ENCODE peak calls at places on chromosomes 4 and X, in four cellular contexts. X, R, P and N are unnamed samples.

GRCh38 chrX:48957477-48957826 is at the start of gene OTUD5:
- DNase-seq in X (no peak), R (no peak), P (no peak), N (peak)

GRCh38 chr4:108018038-108018883 is 28.6 kb downstream of the HADH start:
- DNase-seq in X (peak), R (peak), P (peak), N (no peak)

GRCh38 chr4:126247409-126247808 is 932.7 kb downstream of the FAT4 start:
- DNase-seq in X (no peak), R (no peak), P (no peak), N (no peak)

GRCh38 chrX:43693602-43694406 is 37.7 kb downstream of the MAOA start:
- DNase-seq in X (no peak), R (peak), P (no peak), N (no peak)

GRCh38 chr4:102352774-102353173 is 7.5 kb upstream of the SLC39A8 start:
- DNase-seq in X (no peak), R (no peak), P (no peak), N (no peak)

GRCh38 chrX:24231169-24231568 is 81.6 kb downstream of the ZFX start:
- DNase-seq in X (no peak), R (peak), P (peak), N (peak)

GRCh38 chrX:69156638-69157037 is 8.6 kb downstream of the PJA1 start:
- DNase-seq in X (no peak), R (no peak), P (no peak), N (peak)

GRCh38 chr4:94577136-94577535 is 125.4 kb downstream of the PDLIM5 start:
- DNase-seq in X (peak), R (peak), P (no peak), N (no peak)

GRCh38 chr4:136847881-136848621 is 684.2 kb downstream of the PCDH18 start:
- DNase-seq in X (no peak), R (no peak), P (no peak), N (no peak)

GRCh38 chrX:53223068-53223693 is 1.8 kb downstream of the KDM5C start:
- DNase-seq in X (no peak), R (no peak), P (no peak), N (no peak)

DNA sequence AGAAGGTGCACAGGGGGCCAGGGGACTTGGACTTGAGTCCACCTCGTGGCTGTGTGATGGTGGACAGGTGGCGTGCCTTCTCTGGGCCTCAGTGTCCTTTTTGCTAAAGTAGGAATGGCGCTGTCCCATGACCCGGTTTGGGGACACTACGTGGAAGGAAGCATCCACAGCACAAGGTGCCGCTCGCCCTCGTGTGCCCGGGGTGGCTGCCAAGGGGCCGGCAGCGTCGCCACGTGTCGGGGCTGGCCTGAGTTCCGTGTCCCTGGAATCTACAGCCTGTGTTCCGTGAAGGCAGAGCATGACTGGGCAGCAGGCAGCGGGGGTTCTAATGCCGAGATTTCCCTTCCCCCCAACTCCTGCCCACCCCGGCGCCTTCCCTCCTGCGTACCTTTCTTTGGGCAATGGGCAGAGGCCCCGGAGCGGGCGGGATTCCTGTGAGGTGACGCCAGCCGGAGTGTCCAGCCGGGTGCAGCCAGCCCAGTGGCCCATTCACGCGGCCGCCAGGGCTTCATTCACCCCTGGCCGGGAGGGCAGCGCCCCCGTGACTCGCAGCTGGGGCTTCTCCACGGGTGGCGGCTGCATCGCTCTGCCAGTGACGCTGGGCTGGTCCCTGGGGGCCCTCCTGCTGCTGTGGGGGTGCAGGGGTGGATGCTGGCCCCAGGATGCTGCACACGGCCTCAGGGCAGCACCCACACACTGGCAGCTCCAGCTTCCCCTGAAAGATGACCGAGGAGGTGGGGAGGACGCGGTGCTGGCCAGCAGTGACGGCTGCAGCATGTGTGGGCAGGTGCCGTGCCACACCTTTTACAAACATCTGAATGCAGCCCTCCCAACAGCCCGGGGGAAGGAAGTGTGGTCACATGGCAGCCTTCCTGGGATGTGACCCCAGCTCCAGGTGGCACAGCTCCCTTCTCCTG is 21.2 kb downstream of the DOK7 start:
- DNase-seq in X (no peak), R (no peak), P (peak), N (peak)
- H3K4me3 ChIP-seq in X (no peak), R (no peak), P (peak), N (peak)

GRCh38 chr4:29319663-29320340 is 1400.4 kb upstream of the PCDH7 start:
- DNase-seq in X (no peak), R (no peak), P (no peak), N (no peak)

GRCh38 chr4:29326816-29327215 is 1393.4 kb upstream of the PCDH7 start:
- DNase-seq in X (no peak), R (peak), P (no peak), N (no peak)

GRCh38 chr4:29326004-29326403 is 1394.2 kb upstream of the PCDH7 start:
- DNase-seq in X (no peak), R (no peak), P (no peak), N (no peak)

GRCh38 chr4:29320947-29321583 is 1399.1 kb upstream of the PCDH7 start:
- DNase-seq in X (no peak), R (no peak), P (no peak), N (no peak)
- H3K4me2 ChIP-seq in X (no peak), R (no peak), P (no peak), N (no peak)

GRCh38 chr4:174461438-174462106 is 60.7 kb downstream of the HPGD start:
- DNase-seq in X (no peak), R (peak), P (no peak), N (no peak)
- H3K27ac ChIP-seq in X (no peak), R (no peak), P (no peak), N (no peak)

DNA sequence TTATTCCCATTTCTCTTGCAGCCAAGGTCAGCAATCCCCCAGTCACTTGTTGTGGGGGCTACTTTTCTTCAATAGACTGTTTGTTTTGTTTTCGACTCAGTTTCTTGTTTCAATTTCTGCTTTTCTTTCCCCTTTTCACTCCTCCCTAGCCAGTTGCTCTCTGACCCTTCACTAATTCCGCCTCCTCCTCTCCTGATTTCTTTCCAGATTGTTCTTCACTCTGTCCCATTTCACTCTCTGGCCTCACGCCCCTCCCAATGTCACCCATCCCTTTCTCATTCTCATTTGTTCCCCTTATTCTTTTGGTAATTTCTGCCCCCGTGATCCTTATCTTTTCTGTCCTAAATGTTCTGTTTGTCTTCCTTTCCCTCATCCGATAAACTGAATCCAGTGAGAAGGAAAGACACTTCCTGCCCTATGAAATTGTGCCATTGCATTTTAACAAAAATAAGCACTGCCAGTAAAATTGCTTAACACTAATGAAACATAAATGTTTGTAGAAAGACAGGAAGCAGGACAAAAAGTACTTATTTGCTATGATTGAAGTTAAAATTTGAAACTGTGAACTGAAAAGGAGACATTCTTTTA is 94.5 kb upstream of the RASGEF1B start:
- DNase-seq in X (no peak), R (no peak), P (no peak), N (no peak)
- H3K4me3 ChIP-seq in X (no peak), R (peak), P (no peak), N (peak)

DNA sequence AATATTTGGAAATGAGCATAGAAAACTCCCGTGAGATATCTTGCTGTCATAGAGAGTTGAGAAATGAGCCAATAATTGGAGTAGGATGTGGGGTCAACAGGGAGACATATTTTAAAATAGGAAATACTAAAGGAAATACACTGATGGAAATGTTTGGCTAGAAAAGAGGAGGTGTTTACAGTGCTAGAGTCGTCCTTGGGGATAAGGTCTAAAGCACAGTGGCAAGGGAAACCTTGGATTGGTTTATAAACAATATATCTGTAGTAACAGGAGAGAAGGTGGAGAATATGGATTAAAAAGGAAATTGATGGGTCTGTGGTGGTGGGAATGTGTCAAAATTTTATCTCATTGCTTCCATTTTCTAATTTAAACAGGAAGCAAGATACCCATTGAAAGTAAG is 82.1 kb downstream of the PPEF2 start:
- DNase-seq in X (no peak), R (no peak), P (no peak), N (no peak)
- H3K4me2 ChIP-seq in X (no peak), R (no peak), P (no peak), N (no peak)